ENCODE peak calls at places on chromosomes 6 and 20, in eight cellular contexts. X is cardiac muscle cell, L is RWPE1, Q is choroid plexus epithelial cell, J is WTC11, E is suprapubic skin, A is pancreas, M is GM23338. R is an unnamed sample.

GRCh38 chr6:39266375-39266774 is 37.1 kb upstream of the KCNK5 start:
- DNase-seq in X (no peak), A (no peak), M (no peak), E (no peak), J (no peak), L (no peak), Q (no peak), R (no peak)

GRCh38 chr6:7058250-7058923 is 49.4 kb upstream of the RREB1 start:
- DNase-seq in Q (peak), M (no peak), E (no peak), A (peak), X (peak), L (peak), J (no peak), R (no peak)

GRCh38 chr6:39446909-39447308 is 124.4 kb upstream of the KCNK16 start:
- DNase-seq in E (no peak), A (no peak), L (no peak), J (no peak), Q (peak), M (no peak), X (no peak), R (no peak)

GRCh38 chr6:70110128-70111022 is 192.5 kb downstream of the COL9A1 start:
- DNase-seq in A (no peak), L (no peak), X (no peak), E (no peak), M (no peak), J (no peak), Q (peak), R (no peak)

GRCh38 chr6:106114492-106114891 is 28.4 kb downstream of the PRDM1 start:
- DNase-seq in A (no peak), L (no peak), J (no peak), Q (no peak), E (no peak), X (no peak), M (no peak), R (no peak)

GRCh38 chr20:34143951-34144350 is 31.9 kb upstream of the EIF2S2 start:
- DNase-seq in L (no peak), X (no peak), J (no peak), E (no peak), M (no peak), Q (peak), A (no peak), R (no peak)

GRCh38 chr6:143755301-143755744 is 77.6 kb downstream of the PHACTR2 start:
- DNase-seq in Q (peak), M (no peak), E (no peak), A (no peak), L (no peak), J (no peak), X (no peak), R (no peak)

GRCh38 chr6:86609549-86610388 is 327.6 kb upstream of the HTR1E start:
- DNase-seq in M (no peak), L (no peak), Q (no peak), J (no peak), E (no peak), X (peak), A (no peak), R (no peak)

GRCh38 chr6:109055771-109056235 is 38.8 kb downstream of the SESN1 start:
- DNase-seq in A (no peak), E (no peak), M (no peak), Q (peak), X (no peak), J (no peak), L (no peak), R (no peak)

GRCh38 chr20:56760610-56761009 is 131.5 kb downstream of the TFAP2C start:
- DNase-seq in L (peak), X (no peak), M (no peak), Q (no peak), E (no peak), J (no peak), A (no peak), R (no peak)

GRCh38 chr6:127164009-127164408 is 45.5 kb downstream of the RSPO3 start:
- DNase-seq in X (no peak), M (peak), J (no peak), Q (no peak), L (no peak), A (no peak), E (no peak), R (no peak)

GRCh38 chr20:23136893-23137745 is 51.0 kb upstream of the CD93 start:
- DNase-seq in E (peak), X (no peak), A (no peak), J (no peak), Q (no peak), L (peak), M (no peak), R (no peak)

GRCh38 chr20:18628330-18628941 is 40.6 kb downstream of the DTD1 start:
- DNase-seq in E (no peak), L (peak), X (peak), J (peak), Q (no peak), M (peak), A (no peak), R (no peak)

GRCh38 chr6:150600302-150601017 is 775 bp downstream of the PLEKHG1 start:
- DNase-seq in A (peak), X (peak), E (peak), L (peak), M (peak), J (peak), Q (peak), R (no peak)

GRCh38 chr20:32564921-32565734 is 20.0 kb downstream of the NOL4L start:
- DNase-seq in X (no peak), A (no peak), L (no peak), J (no peak), M (no peak), Q (peak), E (no peak), R (no peak)

GRCh38 chr20:31674895-31675827 is 37.4 kb downstream of the COX4I2 start:
- DNase-seq in A (no peak), X (no peak), J (no peak), M (no peak), L (peak), Q (peak), E (no peak), R (no peak)

GRCh38 chr6:47168176-47168575 is 126.0 kb upstream of the ADGRF1 start:
- DNase-seq in Q (peak), J (no peak), M (no peak), X (no peak), L (peak), E (no peak), A (no peak), R (no peak)

GRCh38 chr6:83192456-83192855 is 609 bp downstream of the PGM3 start:
- DNase-seq in J (no peak), M (no peak), A (no peak), L (peak), Q (peak), X (no peak), E (no peak), R (no peak)

GRCh38 chr20:41098703-41099250 is 38.6 kb upstream of the PLCG1 start:
- DNase-seq in L (no peak), A (no peak), E (no peak), J (no peak), X (no peak), M (no peak), Q (peak), R (no peak)

GRCh38 chr6:158818580-158819212 is 472 bp downstream of the EZR start:
- DNase-seq in A (peak), Q (peak), M (peak), J (peak), E (peak), X (peak), L (peak), R (no peak)

GRCh38 chr6:135280375-135281136 is 99.4 kb downstream of the MYB start:
- DNase-seq in Q (no peak), L (peak), E (no peak), X (no peak), M (no peak), J (no peak), A (no peak), R (no peak)

GRCh38 chr20:33401922-33402369 is 627 bp upstream of the CDK5RAP1 start:
- DNase-seq in E (no peak), J (no peak), Q (peak), A (no peak), X (no peak), M (no peak), L (no peak), R (no peak)

GRCh38 chr6:156809034-156809433 is 31.9 kb downstream of the ARID1B start:
- DNase-seq in E (no peak), J (no peak), Q (peak), M (no peak), L (no peak), X (no peak), A (no peak), R (no peak)

GRCh38 chr6:100491947-100492670 is 27.4 kb upstream of the SIM1 start:
- DNase-seq in J (no peak), A (no peak), X (no peak), M (no peak), E (no peak), Q (no peak), L (no peak), R (no peak)

GRCh38 chr6:148593130-148593812 is 153.6 kb upstream of the UST start:
- DNase-seq in J (no peak), Q (no peak), E (no peak), X (no peak), A (no peak), L (no peak), M (no peak), R (no peak)

GRCh38 chr6:87700729-87701675 is 1.0 kb downstream of the AKIRIN2 start:
- DNase-seq in M (peak), X (peak), A (peak), J (no peak), E (no peak), Q (peak), L (peak), R (peak)

GRCh38 chr6:40778918-40779317 is 191.8 kb upstream of the LRFN2 start:
- DNase-seq in A (peak), X (no peak), L (no peak), Q (no peak), M (no peak), J (no peak), E (no peak), R (no peak)

GRCh38 chr6:13813621-13814175 is 659 bp downstream of the MCUR1 start:
- DNase-seq in L (peak), A (peak), E (peak), Q (peak), J (peak), X (peak), M (peak), R (peak)

GRCh38 chr20:49641683-49642649 is 71.7 kb downstream of the B4GALT5 start:
- DNase-seq in A (no peak), E (no peak), M (no peak), J (no peak), Q (no peak), L (no peak), X (peak), R (no peak)

GRCh38 chr6:146026873-146027272 is 2.0 kb upstream of the GRM1 start:
- DNase-seq in X (no peak), M (peak), L (no peak), Q (no peak), A (no peak), E (no peak), J (no peak), R (no peak)

GRCh38 chr6:114286211-114286610 is 56.6 kb downstream of the HS3ST5 start:
- DNase-seq in Q (no peak), X (no peak), L (no peak), M (no peak), J (no peak), E (no peak), A (no peak), R (no peak)

GRCh38 chr20:35179292-35180212 is 7.7 kb downstream of the PROCR start:
- DNase-seq in M (no peak), X (no peak), Q (no peak), J (no peak), A (no peak), E (no peak), L (no peak), R (peak)

GRCh38 chr20:64063389-64064144 is 569 bp downstream of the TCEA2 start:
- DNase-seq in X (peak), M (peak), Q (no peak), A (no peak), J (peak), E (no peak), L (no peak), R (no peak)

GRCh38 chr6:56570434-56571359 is 72.0 kb downstream of the DST start:
- DNase-seq in Q (peak), A (no peak), X (peak), M (peak), L (peak), E (no peak), J (no peak), R (no peak)

GRCh38 chr20:48338717-48339116 is 489.1 kb downstream of the PREX1 start:
- DNase-seq in M (no peak), X (no peak), A (no peak), E (no peak), L (no peak), Q (peak), J (no peak), R (no peak)

GRCh38 chr6:148339766-148340165 is 2.9 kb upstream of the SASH1 start:
- DNase-seq in L (no peak), M (no peak), Q (no peak), J (no peak), X (no peak), E (no peak), A (no peak), R (no peak)

GRCh38 chr20:25057234-25058050 is 497 bp downstream of the ACSS1 start:
- DNase-seq in M (peak), Q (peak), J (peak), E (peak), A (peak), X (peak), L (peak), R (peak)

GRCh38 chr20:45367126-45367525 is 4.2 kb downstream of the SYS1 start:
- DNase-seq in J (no peak), X (no peak), E (no peak), L (no peak), M (no peak), Q (no peak), A (no peak), R (no peak)

GRCh38 chr20:32993484-32994050 is 10.7 kb downstream of the SUN5 start:
- DNase-seq in L (no peak), X (no peak), Q (no peak), A (no peak), J (no peak), E (no peak), M (no peak), R (peak)

GRCh38 chr6:126905917-126906316 is 212.6 kb upstream of the RSPO3 start:
- DNase-seq in Q (peak), J (no peak), L (no peak), A (no peak), M (no peak), E (no peak), X (no peak), R (no peak)

DNA sequence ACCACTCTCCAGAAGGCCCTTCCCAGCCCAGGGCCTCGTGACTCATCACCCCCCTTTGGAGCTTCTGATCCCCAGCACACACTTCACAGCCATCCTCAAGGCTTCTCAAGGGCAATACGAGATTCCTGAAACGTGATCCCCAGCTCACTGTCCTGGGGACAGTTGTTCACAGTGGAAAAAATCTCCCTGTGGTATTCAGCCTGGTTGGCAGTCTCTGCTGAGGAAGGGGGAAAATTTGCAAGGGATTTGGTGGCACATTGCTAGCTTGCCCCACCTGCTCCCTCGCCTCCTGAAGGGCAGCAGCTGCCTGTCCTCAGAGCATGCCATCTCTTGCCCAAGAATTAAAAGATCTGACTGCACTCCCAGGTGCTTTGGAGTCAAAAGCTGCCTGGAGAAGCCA is 20.7 kb upstream of the PKHD1 start:
- DNase-seq in E (no peak), J (no peak), Q (no peak), L (no peak), A (no peak), X (no peak), M (peak), R (no peak)
- TF ChIP-seq CTCF in E (no peak), J (no peak), Q (no peak), L (no peak), A (no peak), X (no peak), M (no peak), R (no peak)

DNA sequence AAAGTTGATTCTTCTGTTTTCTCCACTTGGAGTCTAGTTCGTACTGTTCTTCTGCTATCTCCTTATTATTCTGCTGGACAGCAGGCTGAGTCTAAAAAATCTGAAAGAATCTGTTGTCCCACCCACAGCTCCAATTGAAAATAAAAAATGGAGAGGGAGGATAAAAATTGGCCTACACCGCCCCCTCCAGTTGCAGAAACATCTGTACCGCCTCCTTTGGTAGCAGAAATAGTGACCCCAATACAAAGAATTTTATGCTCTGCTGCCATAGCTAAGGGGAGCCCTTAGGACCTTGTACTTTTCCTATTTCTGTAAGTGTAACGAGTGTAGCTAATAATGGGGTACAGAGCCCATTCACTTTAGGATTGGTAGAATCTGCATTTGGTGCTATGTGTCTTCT is 4.9 kb upstream of the FKBP1A start:
- DNase-seq in L (no peak), J (no peak), Q (peak), E (no peak), X (no peak), A (no peak), M (peak), R (no peak)
- TF ChIP-seq CTCF in L (no peak), J (no peak), Q (peak), E (no peak), X (peak), A (no peak), M (peak), R (peak)

GRCh38 chr6:80132942-80133517 is 26.6 kb downstream of the BCKDHB start:
- DNase-seq in M (peak), X (peak), Q (peak), E (peak), L (peak), A (peak), J (peak), R (no peak)
- TF ChIP-seq CTCF in M (peak), X (peak), Q (peak), E (no peak), L (peak), A (no peak), J (no peak), R (peak)

DNA sequence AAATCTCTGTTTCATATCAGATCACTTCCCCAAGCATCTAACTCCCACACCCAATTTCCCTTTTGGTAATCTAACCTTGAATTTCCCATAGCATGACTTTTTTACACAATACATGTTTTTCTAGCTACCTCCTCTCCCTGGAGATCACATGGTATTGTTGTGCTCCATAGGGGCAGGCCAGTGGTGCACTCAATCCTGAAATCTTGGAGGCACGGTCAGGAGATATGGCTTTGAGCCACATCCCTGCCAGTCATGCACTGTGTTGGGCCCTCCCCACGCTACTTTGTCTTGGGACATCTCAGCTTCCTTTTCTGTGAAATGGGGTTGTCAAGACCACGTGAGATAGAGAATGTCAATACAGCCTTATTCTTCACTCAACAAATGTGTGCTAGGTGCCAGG is 36.7 kb upstream of the NNAT start:
- DNase-seq in Q (no peak), J (no peak), M (no peak), E (no peak), A (no peak), L (no peak), X (no peak), R (no peak)
- TF ChIP-seq CTCF in Q (no peak), J (no peak), M (no peak), E (no peak), A (no peak), L (no peak), X (no peak), R (no peak)

GRCh38 chr20:8129211-8129986 is 2.7 kb upstream of the PLCB1 start:
- DNase-seq in J (no peak), L (no peak), X (no peak), A (no peak), M (no peak), E (no peak), Q (peak), R (no peak)
- TF ChIP-seq CTCF in J (no peak), L (no peak), X (no peak), A (no peak), M (no peak), E (no peak), Q (no peak), R (no peak)

GRCh38 chr6:132143258-132143657 is 192.1 kb upstream of the CCN2 start:
- DNase-seq in X (no peak), M (peak), J (no peak), A (no peak), Q (no peak), E (no peak), L (no peak), R (no peak)

GRCh38 chr6:132140150-132140549 is 189.0 kb upstream of the CCN2 start:
- DNase-seq in E (no peak), A (no peak), J (no peak), M (no peak), X (no peak), Q (no peak), L (no peak), R (no peak)

GRCh38 chr6:132142308-132142707 is 191.1 kb upstream of the CCN2 start:
- DNase-seq in X (no peak), L (no peak), M (no peak), Q (no peak), A (no peak), E (no peak), J (no peak), R (no peak)

GRCh38 chr6:132147530-132148011 is 196.4 kb upstream of the CCN2 start:
- DNase-seq in A (no peak), X (no peak), L (no peak), M (peak), J (no peak), E (no peak), Q (peak), R (no peak)

GRCh38 chr6:132142768-132143167 is 191.6 kb upstream of the CCN2 start:
- DNase-seq in E (no peak), J (no peak), M (no peak), Q (peak), A (no peak), X (no peak), L (no peak), R (no peak)
- TF ChIP-seq CTCF in E (no peak), J (no peak), M (no peak), Q (no peak), A (no peak), X (no peak), L (no peak), R (no peak)